ENCODE peak calls at places on chromosomes 4 and X, in five cellular contexts. M is H4; Q is CD4-positive, alpha-beta T cell; B is stimulated activated CD8-positive, alpha-beta memory T cell treated with anti-CD3 and anti-CD28 coated beads, Interleukin-7, amount 100 ng/mL, for 1 hour; Z is PC-3. X is an unnamed sample.

GRCh38 chr4:184649026-184649970 is at the start of the genes CASP3 and PRIMPOL:
- DNase-seq in M (peak; percentile 84), Q (peak; percentile 94), B (peak; percentile 90), Z (peak; percentile 89), X (peak; percentile 98)

GRCh38 chrX:122878269-122878668 is 305.8 kb upstream of the GRIA3 start:
- DNase-seq in M (no peak), Q (no peak), B (no peak), Z (no peak), X (no peak)

GRCh38 chr4:158578476-158578875 is 56.8 kb downstream of the RXFP1 start:
- DNase-seq in M (peak; percentile 12), Q (no peak), B (no peak), Z (peak; percentile 59), X (no peak)

GRCh38 chr4:87353592-87353991 is 30.9 kb upstream of the HSD17B13 start:
- DNase-seq in M (peak; percentile 47), Q (peak; percentile 13), B (no peak), Z (peak; percentile 67), X (peak; percentile 67)

GRCh38 chr4:10299601-10300000 is 157.6 kb downstream of the ZNF518B start:
- DNase-seq in M (no peak), Q (no peak), B (no peak), Z (no peak), X (no peak)

GRCh38 chrX:17160971-17161370 is 214.0 kb upstream of the NHS start:
- DNase-seq in M (no peak), Q (no peak), B (no peak), Z (peak; percentile 38), X (no peak)

GRCh38 chr4:123631699-123632098 is 235.1 kb downstream of the SPRY1 start:
- DNase-seq in M (no peak), Q (no peak), B (no peak), Z (peak; percentile 62), X (no peak)

GRCh38 chr4:23268072-23268771 is 575.5 kb downstream of the GBA3 start:
- DNase-seq in M (no peak), Q (no peak), B (no peak), Z (no peak), X (no peak)

GRCh38 chr4:68476191-68476590 is 28.9 kb downstream of the TMPRSS11E start:
- DNase-seq in M (no peak), Q (no peak), B (no peak), Z (no peak), X (no peak)

GRCh38 chr4:126268106-126268505 is 953.4 kb downstream of the FAT4 start:
- DNase-seq in M (no peak), Q (no peak), B (no peak), Z (no peak), X (no peak)

GRCh38 chr4:113445286-113445685 is 316.3 kb downstream of the CAMK2D start:
- DNase-seq in M (peak; percentile 43), Q (no peak), B (no peak), Z (peak; percentile 82), X (no peak)

GRCh38 chr4:145839151-145839550 is 99.5 kb downstream of the ZNF827 start:
- DNase-seq in M (peak; percentile 74), Q (no peak), B (no peak), Z (no peak), X (no peak)

GRCh38 chr4:87258677-87259076 is 38.3 kb upstream of the KLHL8 start:
- DNase-seq in M (no peak), Q (no peak), B (no peak), Z (no peak), X (no peak)

GRCh38 chr4:159881158-159881557 is 778.3 kb downstream of the RAPGEF2 start:
- DNase-seq in M (no peak), Q (no peak), B (no peak), Z (no peak), X (no peak)

GRCh38 chr4:128358231-128358902 is 70.8 kb upstream of the PGRMC2 start:
- DNase-seq in M (peak; percentile 67), Q (no peak), B (no peak), Z (no peak), X (no peak)

GRCh38 chr4:141768954-141769353 is 132.6 kb downstream of the IL15 start:
- DNase-seq in M (peak; percentile 14), Q (no peak), B (no peak), Z (peak; percentile 74), X (no peak)

GRCh38 chr4:8272472-8273428 is 3.2 kb downstream of the HTRA3 start:
- DNase-seq in M (no peak), Q (no peak), B (no peak), Z (no peak), X (no peak)

GRCh38 chr4:5366421-5366820 is 315.1 kb downstream of the STK32B start:
- DNase-seq in M (no peak), Q (no peak), B (no peak), Z (peak; percentile 94), X (no peak)

GRCh38 chr4:7414046-7414445 is 20.7 kb downstream of the PSAPL1 start:
- DNase-seq in M (no peak), Q (no peak), B (no peak), Z (no peak), X (no peak)

X was measured in endothelial cell.